ENCODE peak calls at places on chromosomes 11 and 22, in nine cellular contexts. M is putamen; A is activated CD4-positive, alpha-beta T cell treated with anti-CD3 and anti-CD28 coated beads, Interleukin-2, amount 50 U/mL, for 1 hour; X is heart left ventricle; V is Right ventricle myocardium superior; Y is naive B cell; C is NCI-H2081; H is right atrium auricular region; Q is amniotic stem cell. W is an unnamed sample.

GRCh38 chr22:47408409-47408808 is 646.0 kb downstream of the TBC1D22A start:
- DNase-seq in C (no peak), Q (no peak), X (no peak), A (no peak), Y (no peak), V (no peak), M (no peak), H (no peak), W (peak)

GRCh38 chr22:37906364-37907008 is 389 bp downstream of the MICALL1 start:
- DNase-seq in Y (peak), M (no peak), V (peak), A (peak), X (no peak), Q (no peak), H (no peak), C (no peak), W (no peak)

GRCh38 chr11:86861810-86862209 is 61.5 kb downstream of the PRSS23 start:
- DNase-seq in C (no peak), X (no peak), H (no peak), Q (no peak), V (no peak), Y (no peak), A (no peak), M (no peak), W (no peak)

GRCh38 chr11:88886796-88887195 is 179.0 kb downstream of the GRM5 start:
- DNase-seq in Q (peak), Y (no peak), C (peak), X (no peak), A (peak), V (no peak), M (no peak), H (no peak), W (no peak)

GRCh38 chr22:37077802-37078448 is 26.4 kb downstream of the KCTD17 start:
- DNase-seq in Q (no peak), A (peak), H (peak), M (no peak), C (peak), V (peak), Y (peak), X (peak), W (no peak)

GRCh38 chr11:84714316-84714780 is 912.8 kb downstream of the DLG2 start:
- DNase-seq in A (no peak), Y (no peak), C (no peak), H (no peak), X (peak), V (peak), M (no peak), Q (peak), W (peak)

GRCh38 chr22:44540756-44541670 is 43.0 kb upstream of the RTL6 start:
- DNase-seq in Q (no peak), H (no peak), A (no peak), X (no peak), M (no peak), V (no peak), C (no peak), Y (no peak), W (no peak)

GRCh38 chr22:27139935-27140493 is 482.6 kb downstream of the MIAT start:
- DNase-seq in Q (peak), C (no peak), H (peak), X (no peak), M (no peak), A (no peak), V (no peak), Y (no peak), W (no peak)

GRCh38 chr11:26021026-26021425 is 310.9 kb upstream of the ANO3 start:
- DNase-seq in V (no peak), H (no peak), C (no peak), X (no peak), Y (no peak), A (no peak), Q (no peak), M (peak), W (no peak)

GRCh38 chr11:75474878-75475766 is 42.1 kb upstream of the KLHL35 start:
- DNase-seq in H (no peak), A (peak), X (peak), Q (no peak), Y (no peak), C (no peak), V (peak), M (peak), W (peak)

GRCh38 chr11:100445231-100445735 is 241.8 kb upstream of the ARHGAP42 start:
- DNase-seq in H (no peak), Y (no peak), Q (no peak), M (peak), C (peak), A (no peak), V (no peak), X (no peak), W (no peak)

GRCh38 chr11:74714904-74715303 is 16.3 kb downstream of the CHRDL2 start:
- DNase-seq in X (no peak), C (no peak), A (no peak), M (no peak), V (no peak), Q (no peak), H (no peak), Y (no peak), W (no peak)

GRCh38 chr11:19345519-19345847 is 104.7 kb upstream of the E2F8 start:
- DNase-seq in A (no peak), H (peak), Q (no peak), Y (no peak), X (peak), V (peak), C (peak), M (no peak), W (no peak)

W was measured in type B pancreatic cell.